ENCODE peak calls at places on chromosomes 12 and 14, in four cellular contexts. One of them, this sample, is unnamed.

GRCh38 chr12:62282375-62282774 is 22.2 kb downstream of the USP15 start:
- DNase-seq in EL: no peak
- DNase-seq in effector memory CD8-positive, alpha-beta T cell: no peak
- DNase-seq in stimulated activated CD4-positive, alpha-beta T cell treated with anti-CD3 and anti-CD28 coated beads, TNF-alpha, amount 100 ng/mL, for 48 hours: no peak
- DNase-seq in this sample: no peak

GRCh38 chr14:24269910-24270536 is 1.4 kb downstream of the RABGGTA start:
- DNase-seq in EL: no peak
- DNase-seq in effector memory CD8-positive, alpha-beta T cell: no peak
- DNase-seq in stimulated activated CD4-positive, alpha-beta T cell treated with anti-CD3 and anti-CD28 coated beads, TNF-alpha, amount 100 ng/mL, for 48 hours: no peak
- DNase-seq in this sample: no peak

GRCh38 chr14:36647827-36648753 is 13.6 kb upstream of the PAX9 start:
- DNase-seq in EL: peak
- DNase-seq in effector memory CD8-positive, alpha-beta T cell: no peak
- DNase-seq in stimulated activated CD4-positive, alpha-beta T cell treated with anti-CD3 and anti-CD28 coated beads, TNF-alpha, amount 100 ng/mL, for 48 hours: no peak
- DNase-seq in this sample: no peak

GRCh38 chr12:29889737-29890136 is 106.0 kb upstream of the TMTC1 start:
- DNase-seq in EL: peak
- DNase-seq in effector memory CD8-positive, alpha-beta T cell: no peak
- DNase-seq in stimulated activated CD4-positive, alpha-beta T cell treated with anti-CD3 and anti-CD28 coated beads, TNF-alpha, amount 100 ng/mL, for 48 hours: no peak
- DNase-seq in this sample: no peak

GRCh38 chr12:66664076-66664475 is 14.8 kb downstream of the GRIP1 start:
- DNase-seq in EL: no peak
- DNase-seq in effector memory CD8-positive, alpha-beta T cell: no peak
- DNase-seq in stimulated activated CD4-positive, alpha-beta T cell treated with anti-CD3 and anti-CD28 coated beads, TNF-alpha, amount 100 ng/mL, for 48 hours: no peak
- DNase-seq in this sample: no peak

GRCh38 chr12:42426733-42427132 is 100.8 kb downstream of the PPHLN1 start:
- DNase-seq in EL: peak
- DNase-seq in effector memory CD8-positive, alpha-beta T cell: no peak
- DNase-seq in stimulated activated CD4-positive, alpha-beta T cell treated with anti-CD3 and anti-CD28 coated beads, TNF-alpha, amount 100 ng/mL, for 48 hours: no peak
- DNase-seq in this sample: no peak

GRCh38 chr12:114340231-114340630 is 65.7 kb downstream of the TBX5 start:
- DNase-seq in EL: no peak
- DNase-seq in effector memory CD8-positive, alpha-beta T cell: no peak
- DNase-seq in stimulated activated CD4-positive, alpha-beta T cell treated with anti-CD3 and anti-CD28 coated beads, TNF-alpha, amount 100 ng/mL, for 48 hours: no peak
- DNase-seq in this sample: no peak

GRCh38 chr14:91249841-91250616 is 5.5 kb upstream of the GPR68 start:
- DNase-seq in EL: peak
- DNase-seq in effector memory CD8-positive, alpha-beta T cell: peak
- DNase-seq in stimulated activated CD4-positive, alpha-beta T cell treated with anti-CD3 and anti-CD28 coated beads, TNF-alpha, amount 100 ng/mL, for 48 hours: no peak
- DNase-seq in this sample: peak

GRCh38 chr12:78880078-78880477 is 15.5 kb downstream of the SYT1 start:
- DNase-seq in EL: peak
- DNase-seq in effector memory CD8-positive, alpha-beta T cell: no peak
- DNase-seq in stimulated activated CD4-positive, alpha-beta T cell treated with anti-CD3 and anti-CD28 coated beads, TNF-alpha, amount 100 ng/mL, for 48 hours: no peak
- DNase-seq in this sample: no peak

This sample was measured in central memory CD4-positive, alpha-beta T cell.